ENCODE peak calls at places on chromosome 10, in six cellular contexts. Q, J, K, X, V and G are unnamed samples.

GRCh38 chr10:8146650-8147049 is 92.2 kb downstream of the GATA3 start:
- DNase-seq in J (no peak), K (no peak), X (no peak), Q (no peak), V (no peak), G (peak)

GRCh38 chr10:51117053-51117660 is 42.9 kb downstream of the PRKG1 start:
- DNase-seq in K (no peak), V (no peak), J (no peak), X (no peak), Q (peak), G (no peak)

GRCh38 chr10:123642293-123642692 is 23.9 kb upstream of the GPR26 start:
- DNase-seq in K (no peak), X (no peak), J (no peak), V (no peak), Q (no peak), G (no peak)

GRCh38 chr10:118106426-118106825 is 59.7 kb upstream of the RAB11FIP2 start:
- DNase-seq in Q (peak), J (peak), K (no peak), V (no peak), X (no peak), G (peak)

GRCh38 chr10:59672150-59672875 is 37.3 kb downstream of the SLC16A9 start:
- DNase-seq in V (no peak), Q (no peak), J (no peak), K (no peak), X (no peak), G (no peak)

GRCh38 chr10:62244785-62245595 is 23.7 kb downstream of the RTKN2 start:
- DNase-seq in K (no peak), J (peak), Q (peak), X (peak), V (peak), G (peak)

GRCh38 chr10:68879628-68880027 is 21.5 kb upstream of the DDX50 start:
- DNase-seq in V (no peak), J (no peak), Q (no peak), K (no peak), X (no peak), G (no peak)

GRCh38 chr10:48803831-48804584 is 119.3 kb downstream of the WDFY4 start:
- DNase-seq in X (no peak), Q (no peak), J (no peak), K (no peak), V (no peak), G (peak)

GRCh38 chr10:71006497-71006896 is 118.1 kb upstream of the PCBD1 start:
- DNase-seq in Q (no peak), K (no peak), V (no peak), X (no peak), J (no peak), G (peak)

GRCh38 chr10:24360286-24361127 is 151.6 kb downstream of the KIAA1217 start:
- DNase-seq in V (no peak), X (peak), Q (peak), K (peak), J (peak), G (peak)